ENCODE peak calls at places on chromosomes 1 and 21, in eight cellular contexts. One of them, this sample, is unnamed.
A peak's percentile ranks its signal among the peaks of the same experiment; 100 is the strongest.

GRCh38 chr1:114669562-114670082 is at the start of gene DENND2C:
- DNase-seq in astrocyte: no peak
- DNase-seq in GM20000: no peak
- DNase-seq in Calu3: no peak
- DNase-seq in prostate gland: no peak
- DNase-seq in tibial artery: no peak
- DNase-seq in mesothelial cell of epicardium: no peak
- DNase-seq in heart right ventricle: no peak
- DNase-seq in this sample: no peak

GRCh38 chr1:45822644-45823043 is 19.2 kb downstream of the MAST2 start:
- DNase-seq in prostate gland: no peak
- DNase-seq in mesothelial cell of epicardium: no peak
- DNase-seq in tibial artery: no peak
- DNase-seq in astrocyte: no peak
- DNase-seq in GM20000: no peak
- DNase-seq in heart right ventricle: no peak
- DNase-seq in Calu3: no peak
- DNase-seq in this sample: peak; percentile 16

GRCh38 chr1:70438529-70438928 is 27.5 kb downstream of the CTH start:
- DNase-seq in prostate gland: no peak
- DNase-seq in Calu3: no peak
- DNase-seq in astrocyte: no peak
- DNase-seq in tibial artery: no peak
- DNase-seq in heart right ventricle: no peak
- DNase-seq in GM20000: no peak
- DNase-seq in mesothelial cell of epicardium: no peak
- DNase-seq in this sample: no peak

GRCh38 chr1:102715150-102715549 is 393.2 kb downstream of the COL11A1 start:
- DNase-seq in prostate gland: no peak
- DNase-seq in heart right ventricle: no peak
- DNase-seq in astrocyte: no peak
- DNase-seq in tibial artery: no peak
- DNase-seq in Calu3: no peak
- DNase-seq in mesothelial cell of epicardium: no peak
- DNase-seq in GM20000: no peak
- DNase-seq in this sample: no peak

GRCh38 chr1:202283379-202283844 is 58.3 kb downstream of the UBE2T start:
- DNase-seq in Calu3: no peak
- DNase-seq in heart right ventricle: no peak
- DNase-seq in mesothelial cell of epicardium: peak; percentile 42
- DNase-seq in prostate gland: peak; percentile 41
- DNase-seq in tibial artery: peak; percentile 62
- DNase-seq in astrocyte: peak; percentile 89
- DNase-seq in GM20000: no peak
- DNase-seq in this sample: peak; percentile 57

GRCh38 chr1:8020032-8020431 is 6.1 kb downstream of the ERRFI1 start:
- DNase-seq in prostate gland: peak; percentile 69
- DNase-seq in mesothelial cell of epicardium: no peak
- DNase-seq in astrocyte: peak; percentile 77
- DNase-seq in GM20000: no peak
- DNase-seq in tibial artery: no peak
- DNase-seq in heart right ventricle: no peak
- DNase-seq in Calu3: peak; percentile 72
- DNase-seq in this sample: peak; percentile 71

GRCh38 chr1:211537253-211537652 is 41.7 kb downstream of the SLC30A1 start:
- DNase-seq in tibial artery: no peak
- DNase-seq in GM20000: no peak
- DNase-seq in astrocyte: peak; percentile 42
- DNase-seq in heart right ventricle: no peak
- DNase-seq in prostate gland: no peak
- DNase-seq in Calu3: no peak
- DNase-seq in mesothelial cell of epicardium: no peak
- DNase-seq in this sample: no peak

GRCh38 chr1:65175171-65176070 is 27.4 kb downstream of the AK4 start:
- DNase-seq in mesothelial cell of epicardium: no peak
- DNase-seq in Calu3: no peak
- DNase-seq in prostate gland: no peak
- DNase-seq in astrocyte: no peak
- DNase-seq in heart right ventricle: peak; percentile 46
- DNase-seq in GM20000: no peak
- DNase-seq in tibial artery: no peak
- DNase-seq in this sample: no peak

GRCh38 chr21:44405091-44405947 is 50.0 kb upstream of the LRRC3 start:
- DNase-seq in prostate gland: no peak
- DNase-seq in tibial artery: no peak
- DNase-seq in astrocyte: no peak
- DNase-seq in GM20000: no peak
- DNase-seq in heart right ventricle: no peak
- DNase-seq in Calu3: no peak
- DNase-seq in mesothelial cell of epicardium: no peak
- DNase-seq in this sample: no peak

GRCh38 chr1:150257624-150258274 is at the start of gene CA14:
- DNase-seq in Calu3: no peak
- DNase-seq in astrocyte: no peak
- DNase-seq in mesothelial cell of epicardium: no peak
- DNase-seq in prostate gland: no peak
- DNase-seq in heart right ventricle: peak; percentile 29
- DNase-seq in tibial artery: no peak
- DNase-seq in GM20000: no peak
- DNase-seq in this sample: no peak

GRCh38 chr1:180181048-180181447 is 26.4 kb downstream of the QSOX1 start:
- DNase-seq in Calu3: no peak
- DNase-seq in heart right ventricle: no peak
- DNase-seq in GM20000: no peak
- DNase-seq in prostate gland: no peak
- DNase-seq in tibial artery: no peak
- DNase-seq in mesothelial cell of epicardium: no peak
- DNase-seq in astrocyte: no peak
- DNase-seq in this sample: peak; percentile 39

GRCh38 chr1:5001466-5001865 is 347.1 kb downstream of the AJAP1 start:
- DNase-seq in GM20000: no peak
- DNase-seq in tibial artery: no peak
- DNase-seq in mesothelial cell of epicardium: no peak
- DNase-seq in heart right ventricle: no peak
- DNase-seq in Calu3: no peak
- DNase-seq in prostate gland: no peak
- DNase-seq in astrocyte: no peak
- DNase-seq in this sample: no peak

GRCh38 chr1:183090386-183091006 is 67.3 kb downstream of the LAMC1 start:
- DNase-seq in heart right ventricle: peak; percentile 33
- DNase-seq in astrocyte: peak; percentile 79
- DNase-seq in Calu3: no peak
- DNase-seq in mesothelial cell of epicardium: no peak
- DNase-seq in tibial artery: no peak
- DNase-seq in prostate gland: peak; percentile 8
- DNase-seq in GM20000: no peak
- DNase-seq in this sample: no peak

GRCh38 chr1:78229344-78229743 is 183.6 kb downstream of the GIPC2 start:
- DNase-seq in mesothelial cell of epicardium: no peak
- DNase-seq in tibial artery: no peak
- DNase-seq in GM20000: no peak
- DNase-seq in heart right ventricle: no peak
- DNase-seq in astrocyte: peak; percentile 60
- DNase-seq in Calu3: peak; percentile 28
- DNase-seq in prostate gland: no peak
- DNase-seq in this sample: no peak

GRCh38 chr21:15986277-15986676 is 256.5 kb downstream of the USP25 start:
- DNase-seq in heart right ventricle: no peak
- DNase-seq in mesothelial cell of epicardium: no peak
- DNase-seq in prostate gland: no peak
- DNase-seq in GM20000: no peak
- DNase-seq in tibial artery: no peak
- DNase-seq in astrocyte: peak; percentile 94
- DNase-seq in Calu3: no peak
- DNase-seq in this sample: no peak

GRCh38 chr1:30449428-30450147 is 273.8 kb downstream of the MATN1 start:
- DNase-seq in mesothelial cell of epicardium: no peak
- DNase-seq in astrocyte: no peak
- DNase-seq in tibial artery: peak; percentile 28
- DNase-seq in prostate gland: no peak
- DNase-seq in Calu3: no peak
- DNase-seq in heart right ventricle: no peak
- DNase-seq in GM20000: no peak
- DNase-seq in this sample: no peak

GRCh38 chr21:31873696-31874599 is 1.1 kb downstream of the HUNK start:
- DNase-seq in heart right ventricle: peak; percentile 60
- DNase-seq in tibial artery: no peak
- DNase-seq in prostate gland: peak; percentile 10
- DNase-seq in astrocyte: peak; percentile 12
- DNase-seq in mesothelial cell of epicardium: peak; percentile 73
- DNase-seq in Calu3: peak; percentile 72
- DNase-seq in GM20000: peak; percentile 61
- DNase-seq in this sample: peak; percentile 83

GRCh38 chr1:116008651-116009380 is 32.5 kb downstream of the SLC22A15 start:
- DNase-seq in astrocyte: no peak
- DNase-seq in heart right ventricle: peak; percentile 38
- DNase-seq in Calu3: no peak
- DNase-seq in tibial artery: no peak
- DNase-seq in prostate gland: no peak
- DNase-seq in mesothelial cell of epicardium: no peak
- DNase-seq in GM20000: no peak
- DNase-seq in this sample: no peak

GRCh38 chr1:47534417-47534816 is 96.6 kb downstream of the FOXD2 start:
- DNase-seq in heart right ventricle: peak; percentile 25
- DNase-seq in astrocyte: no peak
- DNase-seq in mesothelial cell of epicardium: no peak
- DNase-seq in tibial artery: peak; percentile 75
- DNase-seq in prostate gland: no peak
- DNase-seq in Calu3: no peak
- DNase-seq in GM20000: no peak
- DNase-seq in this sample: peak; percentile 36

GRCh38 chr1:35557118-35557610 is at the start of gene KIAA0319L:
- DNase-seq in mesothelial cell of epicardium: no peak
- DNase-seq in GM20000: peak; percentile 93
- DNase-seq in heart right ventricle: peak; percentile 89
- DNase-seq in astrocyte: peak; percentile 29
- DNase-seq in Calu3: peak; percentile 88
- DNase-seq in tibial artery: peak; percentile 94
- DNase-seq in prostate gland: peak; percentile 86
- DNase-seq in this sample: peak; percentile 76

GRCh38 chr1:20530261-20530660 is 22.1 kb upstream of the FAM43B start:
- DNase-seq in prostate gland: no peak
- DNase-seq in heart right ventricle: no peak
- DNase-seq in mesothelial cell of epicardium: no peak
- DNase-seq in tibial artery: no peak
- DNase-seq in GM20000: no peak
- DNase-seq in astrocyte: no peak
- DNase-seq in Calu3: no peak
- DNase-seq in this sample: no peak

DNA sequence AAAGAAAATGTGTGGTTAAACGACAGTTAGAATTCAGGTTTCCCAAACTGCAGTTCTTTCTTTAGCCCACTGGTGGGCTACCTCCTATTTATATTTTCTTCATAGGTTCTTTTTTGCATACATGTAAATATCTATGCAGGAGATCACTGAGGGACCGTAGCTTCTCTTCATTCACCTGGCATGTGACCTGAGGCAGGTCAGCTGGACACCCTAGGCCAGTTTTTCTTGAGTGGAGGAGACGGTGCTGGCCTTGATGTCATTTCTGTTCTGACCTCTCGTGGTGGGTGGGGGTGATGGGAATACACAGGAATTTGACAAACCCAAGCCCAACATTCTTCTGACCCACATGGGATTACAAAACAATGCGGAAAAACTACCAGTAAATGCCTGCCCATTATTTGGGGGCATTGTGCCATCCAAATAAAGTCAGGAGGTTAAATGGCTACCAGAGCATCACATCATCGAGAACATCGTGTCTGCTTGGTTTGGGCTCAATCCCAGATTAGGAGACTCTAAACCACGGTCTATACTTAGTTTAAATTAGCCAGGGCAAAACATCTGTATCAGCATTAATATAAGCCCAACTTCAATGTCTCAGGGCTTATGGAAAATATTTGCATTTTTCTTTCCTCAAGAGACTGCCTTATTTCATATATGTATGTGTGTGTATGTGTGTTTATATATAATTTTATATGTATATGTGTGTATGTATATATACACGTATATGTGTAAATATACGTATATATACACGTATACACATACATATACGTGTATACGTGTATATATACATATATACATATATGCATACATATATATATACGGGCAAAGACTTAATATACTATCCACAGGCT is 7.4 kb upstream of the IRF2BP2 start:
- DNase-seq in GM20000: no peak
- DNase-seq in prostate gland: no peak
- DNase-seq in Calu3: no peak
- DNase-seq in mesothelial cell of epicardium: no peak
- DNase-seq in heart right ventricle: no peak
- DNase-seq in tibial artery: no peak
- DNase-seq in astrocyte: peak; percentile 77
- DNase-seq in this sample: no peak
- TF ChIP-seq CTCF in GM20000: no peak
- TF ChIP-seq CTCF in prostate gland: no peak
- TF ChIP-seq CTCF in Calu3: no peak
- TF ChIP-seq CTCF in mesothelial cell of epicardium: peak; percentile 53
- TF ChIP-seq CTCF in heart right ventricle: no peak
- TF ChIP-seq CTCF in tibial artery: no peak
- TF ChIP-seq CTCF in astrocyte: peak; percentile 25
- TF ChIP-seq CTCF in this sample: peak; percentile 28

DNA sequence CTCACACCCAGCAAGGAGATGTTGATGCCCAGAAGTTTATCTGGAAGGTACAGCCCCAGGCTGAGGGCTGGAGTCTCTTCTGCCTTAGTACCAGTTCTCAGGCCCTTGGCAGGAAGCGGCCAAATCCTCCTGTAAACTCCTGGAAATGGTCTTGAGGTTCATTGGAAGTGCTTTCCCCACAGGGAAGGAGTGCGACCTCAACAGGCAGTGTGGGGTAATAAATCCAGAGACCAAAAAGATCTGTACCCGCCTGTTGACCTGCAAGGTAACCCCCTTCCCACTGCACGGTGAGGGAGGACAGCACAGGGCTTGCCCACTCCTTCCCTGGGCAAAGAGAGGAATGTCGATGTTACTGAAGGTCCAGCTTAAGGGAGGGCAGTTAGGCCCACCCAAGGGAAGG is 4.5 kb downstream of the ATXN7L2 start:
- DNase-seq in mesothelial cell of epicardium: no peak
- DNase-seq in prostate gland: no peak
- DNase-seq in tibial artery: no peak
- DNase-seq in Calu3: no peak
- DNase-seq in GM20000: no peak
- DNase-seq in astrocyte: no peak
- DNase-seq in heart right ventricle: no peak
- DNase-seq in this sample: no peak
- TF ChIP-seq CTCF in mesothelial cell of epicardium: no peak
- TF ChIP-seq CTCF in prostate gland: no peak
- TF ChIP-seq CTCF in tibial artery: no peak
- TF ChIP-seq CTCF in Calu3: no peak
- TF ChIP-seq CTCF in GM20000: no peak
- TF ChIP-seq CTCF in astrocyte: no peak
- TF ChIP-seq CTCF in heart right ventricle: no peak
- TF ChIP-seq CTCF in this sample: no peak

GRCh38 chr1:181314959-181315358 is 168.4 kb upstream of the CACNA1E start:
- DNase-seq in heart right ventricle: no peak
- DNase-seq in astrocyte: no peak
- DNase-seq in GM20000: no peak
- DNase-seq in prostate gland: no peak
- DNase-seq in tibial artery: no peak
- DNase-seq in mesothelial cell of epicardium: no peak
- DNase-seq in Calu3: no peak
- DNase-seq in this sample: no peak
- TF ChIP-seq CTCF in heart right ventricle: no peak
- TF ChIP-seq CTCF in astrocyte: no peak
- TF ChIP-seq CTCF in GM20000: no peak
- TF ChIP-seq CTCF in prostate gland: no peak
- TF ChIP-seq CTCF in tibial artery: no peak
- TF ChIP-seq CTCF in mesothelial cell of epicardium: no peak
- TF ChIP-seq CTCF in Calu3: no peak
- TF ChIP-seq CTCF in this sample: no peak

GRCh38 chr1:97668945-97669344 is 251.9 kb downstream of the DPYD start:
- DNase-seq in mesothelial cell of epicardium: no peak
- DNase-seq in heart right ventricle: no peak
- DNase-seq in GM20000: peak; percentile 8
- DNase-seq in Calu3: peak; percentile 15
- DNase-seq in tibial artery: no peak
- DNase-seq in astrocyte: peak; percentile 64
- DNase-seq in prostate gland: no peak
- DNase-seq in this sample: peak; percentile 5
- TF ChIP-seq CTCF in mesothelial cell of epicardium: no peak
- TF ChIP-seq CTCF in heart right ventricle: no peak
- TF ChIP-seq CTCF in GM20000: no peak
- TF ChIP-seq CTCF in Calu3: no peak
- TF ChIP-seq CTCF in tibial artery: no peak
- TF ChIP-seq CTCF in astrocyte: peak; percentile 31
- TF ChIP-seq CTCF in prostate gland: no peak
- TF ChIP-seq CTCF in this sample: no peak

This sample was measured in hepatocyte.